ENCODE peak calls at places on chromosomes 3 and 15, in ten cellular contexts. Z, N, E, Q, L, M, U, T, C and I are unnamed samples.

GRCh38 chr3:150184426-150185071 is 213.9 kb upstream of the PFN2 start:
- DNase-seq in L (peak; percentile 13), E (no peak), T (peak; percentile 17), Z (peak; percentile 25), C (no peak), N (no peak), U (no peak), M (no peak), Q (no peak), I (no peak)

GRCh38 chr15:49860101-49860500 is 239.3 kb downstream of the DTWD1 start:
- DNase-seq in M (no peak), T (no peak), U (no peak), N (no peak), C (no peak), Q (no peak), Z (no peak), L (peak; percentile 92), E (no peak), I (no peak)

GRCh38 chr3:127490271-127491023 is 100.1 kb downstream of the TPRA1 start:
- DNase-seq in L (no peak), E (no peak), C (no peak), T (no peak), N (no peak), Z (no peak), M (no peak), U (no peak), Q (peak; percentile 10), I (no peak)

GRCh38 chr3:68162644-68163043 is 508.2 kb upstream of the SUCLG2 start:
- DNase-seq in U (no peak), T (no peak), E (no peak), Z (no peak), Q (no peak), L (no peak), N (no peak), C (no peak), M (no peak), I (no peak)

GRCh38 chr15:96345560-96346389 is 15.3 kb downstream of the NR2F2 start:
- DNase-seq in L (peak; percentile 75), U (peak; percentile 76), E (no peak), C (peak; percentile 89), Z (peak; percentile 57), N (peak; percentile 76), Q (peak; percentile 62), T (peak; percentile 87), M (peak; percentile 96), I (peak; percentile 73)

GRCh38 chr3:49265987-49266386 is 11.0 kb downstream of the C3orf62 start:
- DNase-seq in U (no peak), E (no peak), L (no peak), C (no peak), N (no peak), M (no peak), Z (no peak), T (no peak), Q (no peak), I (no peak)

GRCh38 chr15:92634641-92635272 is 20.8 kb downstream of the FAM174B start:
- DNase-seq in L (no peak), N (no peak), E (no peak), U (no peak), Q (no peak), C (no peak), Z (no peak), T (no peak), M (no peak), I (no peak)

GRCh38 chr15:68885070-68885469 is 45.3 kb upstream of the SPESP1 start:
- DNase-seq in L (peak; percentile 60), E (no peak), N (no peak), M (no peak), C (no peak), T (peak; percentile 82), U (no peak), Q (no peak), Z (peak; percentile 28), I (no peak)

GRCh38 chr15:84981711-84982300 is at the start of gene PDE8A:
- DNase-seq in C (peak; percentile 79), L (peak; percentile 60), Z (no peak), T (peak; percentile 52), M (peak; percentile 67), U (peak; percentile 80), E (peak; percentile 51), N (no peak), Q (no peak), I (peak; percentile 23)

GRCh38 chr3:146308222-146308621 is 57.3 kb upstream of the PLSCR4 start:
- DNase-seq in L (peak; percentile 92), C (no peak), Z (peak; percentile 87), N (no peak), T (peak; percentile 84), Q (no peak), E (no peak), M (no peak), U (no peak), I (no peak)

GRCh38 chr3:147797095-147797494 is 387.9 kb downstream of the ZIC1 start:
- DNase-seq in N (no peak), Q (no peak), T (no peak), E (no peak), Z (no peak), L (peak; percentile 34), C (no peak), U (no peak), M (no peak), I (no peak)

GRCh38 chr3:180570238-180570637 is 31.7 kb upstream of the TTC14 start:
- DNase-seq in T (no peak), Z (no peak), E (no peak), C (no peak), N (no peak), M (no peak), U (no peak), Q (no peak), L (no peak), I (no peak)

GRCh38 chr15:99958426-99959097 is 225.3 kb upstream of the LYSMD4 start:
- DNase-seq in Q (no peak), M (no peak), N (no peak), E (no peak), L (no peak), Z (no peak), U (no peak), T (no peak), C (no peak), I (no peak)

DNA sequence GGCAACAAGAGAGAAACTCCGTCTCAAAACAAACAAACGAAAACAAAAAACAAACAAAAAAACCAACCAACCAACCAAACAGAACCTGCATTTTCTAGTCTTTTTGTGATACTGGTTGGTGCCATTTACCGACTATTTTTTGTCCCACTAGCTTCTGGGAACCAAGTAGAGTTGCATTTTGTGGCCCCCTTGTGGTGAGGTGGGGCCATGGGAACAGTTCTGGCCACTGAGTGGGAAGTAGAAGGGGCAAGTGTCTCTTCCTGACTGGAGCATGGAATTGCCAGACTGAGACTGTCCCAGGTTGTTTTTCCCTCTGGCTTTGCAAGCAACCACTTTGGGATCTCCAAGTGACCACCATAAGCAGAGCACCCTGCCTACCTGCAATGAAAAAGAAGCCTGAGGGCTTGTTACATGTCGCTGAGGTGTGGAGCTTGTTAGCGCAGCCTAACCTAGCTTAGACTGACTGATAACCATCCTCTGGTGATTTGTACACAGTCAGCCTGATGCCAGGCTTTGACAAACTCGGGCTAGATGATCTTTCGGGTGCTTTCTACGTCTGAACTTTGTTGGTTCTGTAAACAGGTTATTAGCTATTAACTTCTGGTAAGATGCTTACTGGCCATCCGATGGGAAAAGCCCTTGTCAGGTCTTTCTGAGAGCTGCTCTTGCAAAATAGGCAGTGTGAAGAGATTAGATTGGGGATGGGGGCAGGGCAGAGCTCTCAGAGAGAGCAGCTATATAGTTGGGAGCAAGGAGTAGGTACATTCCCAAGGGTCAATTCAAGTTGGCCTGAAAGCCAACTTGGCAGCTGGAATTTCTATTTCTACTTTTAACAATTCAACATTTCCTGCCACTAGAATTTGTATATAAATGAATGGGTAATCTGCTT is 172.2 kb downstream of the SSR3 start:
- DNase-seq in L (no peak), N (no peak), U (peak; percentile 62), Z (peak; percentile 58), Q (peak; percentile 27), T (peak; percentile 60), C (no peak), E (no peak), M (no peak), I (peak; percentile 16)
- TF ChIP-seq CTCF in L (peak; percentile 52), N (peak; percentile 53), U (peak; percentile 67), Z (peak; percentile 93), Q (peak; percentile 70), T (peak; percentile 81), C (peak; percentile 28), E (peak; percentile 19), M (no peak), I (peak; percentile 55)

DNA sequence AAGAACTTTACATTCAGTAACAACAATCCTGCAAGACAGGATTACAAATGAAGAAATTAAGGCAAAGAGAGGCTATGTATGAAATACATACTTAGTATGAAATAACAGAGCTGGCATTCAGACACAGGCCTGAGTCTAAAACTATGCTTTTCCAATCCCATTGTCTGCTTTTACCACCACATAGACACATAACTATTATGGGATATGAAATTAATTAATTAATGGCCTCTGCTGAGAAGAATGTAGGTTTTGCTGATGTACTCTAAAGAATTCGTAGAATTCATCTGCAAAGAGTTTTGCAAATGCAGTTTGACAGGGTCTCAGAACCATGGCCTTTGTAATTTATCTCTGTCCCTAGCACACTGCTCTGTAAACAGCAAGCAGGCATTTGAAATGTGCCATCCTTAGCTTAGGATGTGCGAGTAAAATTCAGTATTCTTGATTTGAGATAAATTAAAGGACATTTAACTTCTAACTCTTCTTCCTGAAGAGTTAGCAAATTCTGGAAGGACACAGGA is 54.5 kb upstream of the BOC start:
- DNase-seq in Z (no peak), E (no peak), C (no peak), T (no peak), M (no peak), Q (no peak), N (no peak), U (no peak), L (peak; percentile 54), I (no peak)
- TF ChIP-seq CTCF in Z (no peak), E (no peak), C (no peak), T (no peak), M (no peak), Q (no peak), N (no peak), U (no peak), L (no peak), I (no peak)

GRCh38 chr15:47717036-47717611 is at the start of gene SEMA6D:
- DNase-seq in Z (peak; percentile 61), T (peak; percentile 78), M (peak; percentile 86), L (peak; percentile 83), E (no peak), Q (peak; percentile 79), N (peak; percentile 78), U (peak; percentile 25), C (peak; percentile 89), I (peak; percentile 73)
- TF ChIP-seq CTCF in Z (no peak), T (no peak), M (peak; percentile 43), L (peak; percentile 12), E (no peak), Q (no peak), N (peak; percentile 35), U (no peak), C (peak; percentile 63), I (peak; percentile 55)

DNA sequence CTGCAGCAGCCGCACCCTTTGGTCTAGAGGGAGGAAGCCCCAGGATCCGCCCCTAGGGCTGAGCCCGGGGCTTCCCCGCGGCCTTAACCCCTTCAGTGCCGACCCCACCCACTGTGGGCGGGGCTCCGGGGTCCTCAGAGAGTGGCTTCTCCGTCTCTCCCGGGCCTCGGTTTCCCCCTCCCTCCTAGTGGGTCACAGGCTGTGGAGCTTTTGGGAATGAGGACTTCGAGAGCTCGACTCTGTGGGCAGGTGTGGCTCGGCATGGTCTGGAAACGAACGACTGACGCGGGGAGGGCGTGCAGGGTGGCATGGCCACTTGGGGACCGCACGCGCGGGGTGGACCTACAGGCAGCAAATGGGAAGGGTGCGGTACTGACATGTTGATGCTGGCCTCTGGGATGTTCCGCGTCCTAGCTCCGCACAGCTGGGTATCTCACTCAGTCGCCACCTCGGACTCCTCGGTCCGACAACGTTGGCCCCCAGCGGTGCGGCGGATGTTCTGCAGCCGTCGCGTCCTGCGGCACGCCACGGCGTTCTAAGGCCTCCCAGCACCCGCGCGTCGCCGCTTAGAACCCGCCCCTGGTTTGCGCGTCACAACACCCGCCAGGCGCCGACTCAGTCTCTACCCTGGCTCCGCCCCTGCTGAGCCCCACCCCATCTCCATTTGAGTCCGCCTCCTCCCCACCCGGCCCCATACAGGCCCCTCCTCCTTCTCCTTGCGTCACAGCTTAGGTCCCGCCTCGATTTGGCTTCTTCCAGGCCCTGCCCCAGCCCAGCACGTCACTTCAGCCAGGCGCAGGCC is at the start of the genes HYAL3 and NAA80:
- DNase-seq in Z (peak; percentile 99), Q (peak; percentile 100), C (peak; percentile 100), E (peak; percentile 99), L (peak; percentile 99), U (peak; percentile 98), T (peak; percentile 100), M (peak; percentile 100), N (peak; percentile 99), I (peak; percentile 97)
- TF ChIP-seq CTCF in Z (peak; percentile 46), Q (peak; percentile 25), C (peak; percentile 43), E (peak; percentile 13), L (peak; percentile 2), U (no peak), T (peak; percentile 9), M (peak; percentile 67), N (peak; percentile 47), I (peak; percentile 55)